ENCODE peak calls at places on chromosomes 16 and 17, in nine cellular contexts. V is colonic mucosa; J is psoas muscle; R is neural progenitor cell; K is OCI-LY7; W is naive thymus-derived CD4-positive, alpha-beta T cell; E is breast epithelium; Y is stomach; L is astrocyte. G is an unnamed sample. For H3K4me1, the result is how much of the 10 kb centered on the place peaks cover.

GRCh38 chr16:66930189-66930588 is 4.0 kb downstream of the CIAO2B start:
- DNase-seq in V (peak), J (peak), Y (peak), E (no peak), R (no peak), W (no peak), L (peak), K (no peak), G (no peak)

GRCh38 chr17:7852919-7853692 is 1.8 kb upstream of the TMEM88 start:
- DNase-seq in K (no peak), W (no peak), E (no peak), L (no peak), J (no peak), R (peak), Y (no peak), V (no peak), G (peak)

GRCh38 chr17:62790554-62790953 is 17.6 kb downstream of the MARCHF10 start:
- DNase-seq in W (no peak), R (no peak), Y (no peak), V (no peak), K (no peak), E (no peak), J (no peak), L (peak), G (no peak)

GRCh38 chr17:73228748-73229236 is 32.9 kb downstream of the CPSF4L start:
- DNase-seq in Y (peak), K (no peak), W (no peak), R (no peak), V (peak), J (peak), E (peak), L (peak), G (peak)

GRCh38 chr17:47605006-47605405 is 44.7 kb upstream of the KPNB1 start:
- DNase-seq in J (no peak), V (no peak), E (no peak), K (no peak), Y (no peak), L (no peak), W (no peak), R (no peak), G (no peak)

GRCh38 chr17:76153640-76154039 is 12.6 kb upstream of the FOXJ1 start:
- DNase-seq in K (no peak), R (peak), W (no peak), Y (no peak), V (no peak), L (peak), E (no peak), J (no peak), G (no peak)

GRCh38 chr17:40121886-40122465 is at the start of gene MSL1:
- DNase-seq in Y (peak), E (peak), L (no peak), K (peak), V (peak), J (peak), R (peak), W (peak), G (peak)

GRCh38 chr16:89653656-89654295 is 3.7 kb downstream of the CHMP1A start:
- DNase-seq in K (no peak), R (no peak), E (no peak), Y (no peak), W (no peak), L (no peak), J (no peak), V (no peak), G (no peak)

GRCh38 chr17:1082579-1082978 is 85.7 kb downstream of the TIMM22 start:
- DNase-seq in V (no peak), L (peak), E (no peak), Y (peak), W (no peak), R (no peak), J (no peak), K (no peak), G (peak)

GRCh38 chr16:77193377-77193776 is 2.4 kb downstream of the MON1B start:
- DNase-seq in V (no peak), Y (no peak), W (no peak), R (no peak), L (no peak), K (no peak), J (no peak), E (no peak), G (no peak)

GRCh38 chr17:8828517-8828875 is 29.3 kb upstream of the MFSD6L start:
- DNase-seq in V (no peak), R (no peak), E (no peak), L (no peak), K (no peak), J (no peak), W (no peak), Y (no peak), G (no peak)

GRCh38 chr17:60354223-60354622 is 37.7 kb downstream of the USP32 start:
- DNase-seq in Y (no peak), W (no peak), E (no peak), V (no peak), R (no peak), K (no peak), L (peak), J (no peak), G (no peak)

GRCh38 chr16:1073566-1074378 is 1.2 kb downstream of the SSTR5 start:
- DNase-seq in E (no peak), J (no peak), W (no peak), Y (no peak), V (no peak), R (peak), K (no peak), L (no peak), G (no peak)

GRCh38 chr16:1331712-1332617 is 1.5 kb upstream of the BAIAP3 start:
- DNase-seq in K (peak), E (peak), W (peak), J (peak), L (no peak), R (peak), Y (peak), V (peak), G (peak)

GRCh38 chr17:33802349-33803272 is 452.5 kb upstream of the CCL2 start:
- DNase-seq in J (no peak), Y (no peak), L (no peak), K (no peak), V (no peak), E (peak), W (no peak), R (no peak), G (no peak)

GRCh38 chr17:77772899-77773358 is 185.6 kb upstream of the TNRC6C start:
- DNase-seq in V (no peak), K (no peak), Y (no peak), E (no peak), J (no peak), L (no peak), W (no peak), R (no peak), G (no peak)

GRCh38 chr16:3173892-3174617 is 13.9 kb upstream of the OR1F1 start:
- DNase-seq in W (no peak), R (peak), E (no peak), K (peak), V (no peak), Y (no peak), L (no peak), J (no peak), G (no peak)

GRCh38 chr17:38727661-38728220 is 2.4 kb upstream of the CISD3 start:
- DNase-seq in K (no peak), W (peak), E (no peak), J (no peak), V (no peak), L (no peak), Y (no peak), R (no peak), G (peak)

GRCh38 chr17:12973496-12974318 is 44.1 kb downstream of the ELAC2 start:
- DNase-seq in E (no peak), R (peak), V (no peak), W (no peak), Y (no peak), K (no peak), L (peak), J (no peak), G (no peak)

GRCh38 chr17:78433780-78434335 is 55.4 kb downstream of the PGS1 start:
- DNase-seq in L (no peak), J (no peak), E (no peak), Y (no peak), K (no peak), V (no peak), W (no peak), R (no peak), G (no peak)

GRCh38 chr17:4186244-4186920 is 43.4 kb downstream of the CYB5D2 start:
- DNase-seq in K (no peak), E (no peak), W (no peak), L (no peak), V (no peak), R (no peak), J (no peak), Y (no peak), G (no peak)

GRCh38 chr17:72005332-72006163 is 115.3 kb upstream of the SOX9 start:
- DNase-seq in W (no peak), E (no peak), K (no peak), V (no peak), Y (no peak), J (no peak), R (no peak), L (no peak), G (no peak)

GRCh38 chr16:72530434-72530833 is 358.5 kb upstream of the PMFBP1 start:
- DNase-seq in W (no peak), R (no peak), Y (no peak), E (no peak), V (no peak), L (peak), J (no peak), K (no peak), G (no peak)

GRCh38 chr16:89118361-89119061 is 24.9 kb downstream of the ACSF3 start:
- DNase-seq in J (peak), L (no peak), K (no peak), E (no peak), W (no peak), V (no peak), R (no peak), Y (no peak), G (no peak)

GRCh38 chr17:81230043-81230820 is 7.5 kb upstream of the CEP131 start:
- DNase-seq in V (no peak), W (no peak), K (peak), E (no peak), J (no peak), Y (no peak), R (no peak), L (no peak), G (no peak)

GRCh38 chr17:37299257-37299985 is 76.4 kb upstream of the C17orf78 start:
- DNase-seq in V (no peak), K (no peak), W (no peak), E (no peak), Y (no peak), J (no peak), R (peak), L (no peak), G (no peak)

GRCh38 chr17:44147812-44148211 is 6.1 kb downstream of the HROB start:
- DNase-seq in W (no peak), K (no peak), E (no peak), L (no peak), Y (no peak), J (no peak), V (no peak), R (no peak), G (no peak)

GRCh38 chr17:75749545-75750389 is 15.2 kb downstream of the GALK1 start:
- DNase-seq in W (peak), E (peak), Y (peak), V (peak), L (no peak), K (peak), J (peak), R (peak), G (peak)

GRCh38 chr17:1170739-1171138 is 9.0 kb downstream of the ABR start:
- DNase-seq in Y (no peak), J (no peak), L (no peak), W (no peak), K (no peak), R (no peak), V (no peak), E (no peak), G (no peak)

GRCh38 chr16:89357055-89357454 is 133.3 kb downstream of the ANKRD11 start:
- DNase-seq in R (no peak), V (no peak), K (no peak), J (no peak), L (no peak), E (no peak), Y (no peak), W (peak), G (no peak)

GRCh38 chr16:85601730-85602401 is 11.3 kb upstream of the GSE1 start:
- DNase-seq in Y (peak), W (no peak), R (no peak), K (no peak), L (no peak), V (no peak), J (no peak), E (no peak), G (no peak)

GRCh38 chr16:87076950-87077749 is 240.0 kb downstream of the C16orf95 start:
- DNase-seq in W (peak), J (no peak), Y (peak), R (peak), E (no peak), V (peak), K (peak), L (peak), G (no peak)

GRCh38 chr17:19729900-19730299 is 13.5 kb upstream of the SLC47A2 start:
- DNase-seq in W (no peak), V (no peak), Y (no peak), K (no peak), E (no peak), R (no peak), J (no peak), L (no peak), G (no peak)

GRCh38 chr16:67594956-67595355 is 32.6 kb downstream of the CTCF start:
- DNase-seq in L (peak), J (no peak), W (no peak), R (no peak), Y (no peak), K (no peak), E (peak), V (no peak), G (no peak)

GRCh38 chr16:79610771-79611170 is 10.2 kb upstream of the MAF start:
- DNase-seq in E (no peak), L (peak), Y (no peak), K (no peak), V (no peak), R (no peak), W (no peak), J (no peak), G (no peak)

GRCh38 chr16:50285406-50286003 is 19.2 kb downstream of the ADCY7 start:
- DNase-seq in W (no peak), L (no peak), V (no peak), K (no peak), R (no peak), Y (no peak), J (no peak), E (no peak), G (no peak)

GRCh38 chr16:56306690-56307533 is 115.6 kb downstream of the GNAO1 start:
- DNase-seq in Y (no peak), K (no peak), E (no peak), R (peak), V (no peak), W (no peak), J (no peak), L (no peak), G (no peak)

GRCh38 chr16:86362155-86362849 is 148.0 kb upstream of the FOXF1 start:
- DNase-seq in K (no peak), E (no peak), V (no peak), R (no peak), Y (no peak), J (no peak), L (no peak), W (no peak), G (no peak)

GRCh38 chr17:35080536-35080935 is 17.0 kb upstream of the RFFL start:
- DNase-seq in R (no peak), K (peak), L (no peak), V (no peak), Y (no peak), J (no peak), W (no peak), E (no peak), G (no peak)
- H3K4me1 ChIP-seq in R (under half), K (under half), L (under half), V (under half), Y (under half), J (under half), W (under half), E (under half), G (half or more)

GRCh38 chr17:79747508-79748295 is 17.0 kb downstream of the ENPP7 start:
- DNase-seq in R (peak), W (no peak), V (no peak), J (no peak), E (no peak), L (no peak), K (no peak), Y (no peak), G (peak)

GRCh38 chr17:79746955-79747507 is 16.3 kb downstream of the ENPP7 start:
- DNase-seq in Y (no peak), J (no peak), L (no peak), W (no peak), R (peak), K (no peak), V (no peak), E (no peak), G (no peak)

GRCh38 chr17:79749958-79750357 is 19.2 kb downstream of the ENPP7 start:
- DNase-seq in K (no peak), E (no peak), Y (no peak), J (no peak), V (no peak), L (no peak), R (no peak), W (no peak), G (no peak)

GRCh38 chr17:79749156-79749815 is 18.5 kb downstream of the ENPP7 start:
- DNase-seq in L (peak), K (no peak), V (no peak), Y (no peak), W (no peak), R (peak), J (no peak), E (no peak), G (no peak)

GRCh38 chr17:79748296-79749099 is 17.8 kb downstream of the ENPP7 start:
- DNase-seq in R (peak), L (no peak), Y (no peak), J (no peak), K (no peak), W (no peak), V (no peak), E (no peak), G (peak)
- H3K4me3 ChIP-seq in R (peak), L (no peak), Y (no peak), J (no peak), K (no peak), W (no peak), V (no peak), E (no peak), G (no peak)

GRCh38 chr17:82820278-82821251 is 19.3 kb downstream of the ZNF750 start:
- DNase-seq in L (no peak), W (no peak), K (peak), Y (no peak), V (no peak), E (no peak), R (no peak), J (no peak), G (no peak)

GRCh38 chr17:82821554-82821953 is 18.3 kb downstream of the ZNF750 start:
- DNase-seq in E (no peak), W (no peak), K (no peak), J (no peak), Y (no peak), L (no peak), R (no peak), V (no peak), G (no peak)

GRCh38 chr17:82825540-82826124 is 14.2 kb downstream of the ZNF750 start:
- DNase-seq in L (no peak), R (no peak), Y (no peak), E (no peak), W (no peak), K (no peak), J (no peak), V (no peak), G (no peak)

GRCh38 chr17:82822281-82822680 is 17.5 kb downstream of the ZNF750 start:
- DNase-seq in W (no peak), J (no peak), V (no peak), K (no peak), E (no peak), Y (no peak), L (no peak), R (no peak), G (peak)

GRCh38 chr17:82823004-82823403 is 16.8 kb downstream of the ZNF750 start:
- DNase-seq in E (no peak), V (no peak), R (peak), Y (no peak), J (no peak), L (no peak), K (no peak), W (no peak), G (no peak)
- H3K4me1 ChIP-seq in E (under half), V (under half), R (under half), Y (under half), J (under half), L (under half), K (under half), W (under half), G (under half)

GRCh38 chr16:63613701-63614100 is 1508.2 kb downstream of the CDH11 start:
- DNase-seq in R (no peak), V (no peak), Y (no peak), E (no peak), K (no peak), W (no peak), L (peak), J (no peak), G (no peak)

GRCh38 chr16:63617047-63617989 is 1504.5 kb downstream of the CDH11 start:
- DNase-seq in K (no peak), Y (no peak), W (no peak), L (no peak), J (no peak), R (no peak), E (no peak), V (peak), G (peak)

GRCh38 chr16:63614421-63614820 is 1507.4 kb downstream of the CDH11 start:
- DNase-seq in Y (no peak), J (no peak), W (no peak), L (peak), K (no peak), V (no peak), R (no peak), E (no peak), G (no peak)

GRCh38 chr16:63618896-63619295 is 1503.0 kb downstream of the CDH11 start:
- DNase-seq in V (no peak), K (no peak), W (no peak), E (no peak), J (no peak), L (no peak), Y (no peak), R (no peak), G (no peak)

GRCh38 chr16:63617990-63618763 is 1503.7 kb downstream of the CDH11 start:
- DNase-seq in R (no peak), L (no peak), E (no peak), Y (no peak), W (no peak), V (peak), K (no peak), J (no peak), G (no peak)
- H3K4me3 ChIP-seq in R (no peak), L (peak), E (peak), Y (peak), W (no peak), V (no peak), K (no peak), J (no peak), G (no peak)

GRCh38 chr17:61406543-61406845 is 6.9 kb downstream of the TBX2 start:
- DNase-seq in Y (no peak), K (no peak), R (no peak), J (no peak), E (no peak), V (no peak), L (no peak), W (no peak), G (no peak)
- H3K4me1 ChIP-seq in Y (under half), K (under half), R (under half), J (under half), E (under half), V (under half), L (under half), W (under half), G (under half)

GRCh38 chr16:29963021-29963743 is 1.3 kb downstream of the TMEM219 start:
- DNase-seq in E (no peak), R (no peak), L (no peak), Y (no peak), J (no peak), V (no peak), W (no peak), K (no peak), G (peak)
- H3K4me3 ChIP-seq in E (peak), R (peak), L (peak), Y (peak), J (peak), V (peak), W (no peak), K (peak), G (no peak)

GRCh38 chr17:56913000-56913866 is 616 bp downstream of the TRIM25 start:
- DNase-seq in R (peak), V (peak), E (no peak), J (peak), K (peak), L (no peak), W (no peak), Y (no peak), G (no peak)
- H3K4me1 ChIP-seq in R (under half), V (under half), E (under half), J (under half), K (under half), L (under half), W (under half), Y (half or more), G (under half)

GRCh38 chr16:74605332-74605731 is 1.6 kb downstream of the GLG1 start:
- DNase-seq in E (no peak), K (no peak), V (no peak), J (no peak), Y (no peak), L (no peak), W (no peak), R (no peak), G (no peak)

GRCh38 chr16:74606521-74607309 is at the start of gene GLG1:
- DNase-seq in V (peak), L (peak), K (peak), W (peak), Y (peak), E (peak), R (peak), J (peak), G (peak)

GRCh38 chr16:74601131-74601871 is 5.6 kb downstream of the GLG1 start:
- DNase-seq in E (no peak), K (no peak), W (peak), J (no peak), R (no peak), Y (no peak), V (peak), L (no peak), G (peak)

GRCh38 chr16:74605746-74606520 is 981 bp downstream of the GLG1 start:
- DNase-seq in W (no peak), Y (no peak), K (no peak), L (no peak), E (no peak), J (no peak), R (peak), V (no peak), G (no peak)

DNA sequence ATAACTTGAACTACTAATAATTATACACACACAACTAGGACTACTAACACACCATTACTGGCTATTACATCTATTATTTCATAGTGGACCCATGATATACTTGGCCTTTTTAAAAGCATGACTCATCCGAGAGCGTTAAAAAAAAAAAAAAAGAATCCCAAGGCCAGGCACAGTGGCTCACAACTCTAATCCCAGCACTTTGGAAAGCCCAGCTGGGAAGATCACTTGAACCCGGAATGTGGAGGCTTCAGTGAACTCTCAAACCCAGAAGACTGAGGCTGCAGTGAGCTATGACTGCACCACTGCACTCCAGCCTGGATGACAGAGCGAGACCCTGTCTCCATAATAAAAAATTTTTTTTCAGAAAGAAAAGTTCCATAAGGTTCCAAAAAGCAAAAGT is 3.1 kb downstream of the GLG1 start:
- DNase-seq in W (no peak), Y (no peak), R (no peak), J (no peak), E (no peak), V (no peak), L (peak), K (no peak), G (no peak)
- H3K4me3 ChIP-seq in W (no peak), Y (no peak), R (no peak), J (peak), E (no peak), V (no peak), L (no peak), K (no peak), G (no peak)

G was measured in mucosa of descending colon.